ENCODE peak calls at places on chromosomes 13 and 19, in four cellular contexts. M is hepatocyte, P is HCT116, Y is GM23338. E is an unnamed sample. For H4K20me1, the result is how much of the 10 kb centered on the place peaks cover.

GRCh38 chr19:51075998-51076397 is 6.7 kb downstream of the KLK14 start:
- DNase-seq in M (no peak), P (no peak), Y (no peak), E (no peak)

GRCh38 chr13:97239306-97239705 is 17.2 kb downstream of the MBNL2 start:
- DNase-seq in M (no peak), P (no peak), Y (no peak), E (no peak)

GRCh38 chr13:87661471-87661870 is 9.7 kb upstream of the SLITRK5 start:
- DNase-seq in M (no peak), P (no peak), Y (no peak), E (no peak)

GRCh38 chr19:17391371-17392151 is 2.4 kb downstream of the CCDC194 start:
- DNase-seq in M (no peak), P (no peak), Y (peak), E (no peak)

GRCh38 chr19:47013041-47013517 is 6.6 kb upstream of the NPAS1 start:
- DNase-seq in M (peak), P (peak), Y (peak), E (peak)

GRCh38 chr19:4524808-4525562 is 6.7 kb upstream of the PLIN4 start:
- DNase-seq in M (peak), P (peak), Y (peak), E (peak)

GRCh38 chr19:3253270-3253669 is 28.8 kb downstream of the CELF5 start:
- DNase-seq in M (no peak), P (peak), Y (peak), E (no peak)

GRCh38 chr19:56108447-56109195 is 12.5 kb downstream of the ZNF787 start:
- DNase-seq in M (peak), P (no peak), Y (no peak), E (peak)

GRCh38 chr13:91513790-91514189 is 115.4 kb downstream of the GPC5 start:
- DNase-seq in M (no peak), P (no peak), Y (no peak), E (no peak)

GRCh38 chr13:91504216-91504615 is 105.8 kb downstream of the GPC5 start:
- DNase-seq in M (no peak), P (no peak), Y (no peak), E (no peak)

GRCh38 chr13:91506759-91507158 is 108.3 kb downstream of the GPC5 start:
- DNase-seq in M (no peak), P (no peak), Y (no peak), E (no peak)

DNA sequence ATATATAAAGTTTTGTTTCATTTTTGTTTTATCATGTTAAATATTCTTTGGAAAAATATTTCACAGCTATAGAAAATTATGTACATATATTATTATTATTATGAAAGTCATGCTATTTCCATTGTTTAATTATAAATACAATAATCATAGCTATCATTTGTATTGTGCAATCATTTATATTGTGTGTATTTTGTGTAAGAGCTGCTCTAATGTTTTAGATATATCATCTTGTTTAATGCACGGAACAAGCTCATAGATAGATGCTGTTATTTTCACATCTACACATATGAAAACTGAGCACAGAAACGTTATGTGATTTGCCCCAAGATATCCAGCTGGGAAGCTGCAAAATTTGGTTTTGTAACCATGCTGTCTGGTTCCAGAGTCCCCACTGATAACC is 111.6 kb downstream of the GPC5 start:
- DNase-seq in M (no peak), P (no peak), Y (no peak), E (no peak)
- H3K4me3 ChIP-seq in M (no peak), P (no peak), Y (no peak), E (no peak)

GRCh38 chr19:2168619-2169424 is 5.1 kb downstream of the DOT1L start:
- DNase-seq in M (peak), P (peak), Y (no peak), E (peak)
- H4K20me1 ChIP-seq in M (under half), P (under half), Y (half or more), E (under half)

DNA sequence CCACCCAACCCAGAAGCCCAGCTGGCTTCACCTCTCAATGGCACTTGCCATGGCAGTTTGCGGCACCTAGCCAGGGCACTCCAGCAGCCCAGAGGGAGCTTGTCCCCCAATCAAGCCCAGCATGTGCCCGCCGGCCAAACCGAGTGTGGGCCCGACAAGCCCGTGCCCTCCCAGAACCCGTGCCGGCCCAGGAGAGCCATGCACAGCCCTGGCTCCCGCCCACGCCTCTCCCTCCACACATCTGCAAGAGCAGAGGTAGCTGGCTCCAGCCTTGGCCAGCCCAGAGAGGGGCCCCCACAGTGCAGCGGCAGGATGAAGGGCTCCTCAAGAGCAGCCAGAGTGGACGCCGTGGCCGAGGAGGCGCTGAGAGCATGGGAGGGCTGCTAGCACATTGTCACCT is 2278.0 kb upstream of the PCDH20 start:
- DNase-seq in M (no peak), P (no peak), Y (no peak), E (no peak)
- H3K4me3 ChIP-seq in M (no peak), P (no peak), Y (no peak), E (no peak)

DNA sequence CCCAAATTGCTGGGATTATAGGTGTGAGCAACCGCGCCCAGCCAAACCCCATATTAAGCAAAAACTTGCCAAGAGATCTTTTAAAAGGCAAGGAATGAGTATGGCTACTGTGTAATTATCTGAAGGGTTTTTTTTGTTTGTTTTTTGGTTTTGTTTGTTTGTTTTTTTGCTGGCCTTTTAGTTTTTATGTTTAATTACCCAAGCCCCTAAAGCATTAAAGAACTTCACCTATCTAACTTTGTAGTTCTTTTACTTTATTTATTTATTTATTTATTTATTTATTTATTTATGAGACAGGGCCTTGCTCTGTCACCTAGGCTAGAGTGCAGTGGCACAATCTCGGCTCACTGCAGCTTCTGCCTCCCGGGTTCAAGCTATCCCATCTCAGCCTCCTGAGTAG is 40.3 kb upstream of the GARRE1 start:
- DNase-seq in M (no peak), P (no peak), Y (no peak), E (no peak)
- H4K20me1 ChIP-seq in M (under half), P (under half), Y (under half), E (under half)

GRCh38 chr13:109401307-109401706 is 385.1 kb downstream of the IRS2 start:
- DNase-seq in M (no peak), P (no peak), Y (peak), E (no peak)
- H3K4me3 ChIP-seq in M (no peak), P (no peak), Y (no peak), E (no peak)

GRCh38 chr19:12453495-12453894 is 12.7 kb upstream of the ZNF443 start:
- DNase-seq in M (no peak), P (no peak), Y (peak), E (no peak)
- H4K20me1 ChIP-seq in M (under half), P (under half), Y (under half), E (under half)

DNA sequence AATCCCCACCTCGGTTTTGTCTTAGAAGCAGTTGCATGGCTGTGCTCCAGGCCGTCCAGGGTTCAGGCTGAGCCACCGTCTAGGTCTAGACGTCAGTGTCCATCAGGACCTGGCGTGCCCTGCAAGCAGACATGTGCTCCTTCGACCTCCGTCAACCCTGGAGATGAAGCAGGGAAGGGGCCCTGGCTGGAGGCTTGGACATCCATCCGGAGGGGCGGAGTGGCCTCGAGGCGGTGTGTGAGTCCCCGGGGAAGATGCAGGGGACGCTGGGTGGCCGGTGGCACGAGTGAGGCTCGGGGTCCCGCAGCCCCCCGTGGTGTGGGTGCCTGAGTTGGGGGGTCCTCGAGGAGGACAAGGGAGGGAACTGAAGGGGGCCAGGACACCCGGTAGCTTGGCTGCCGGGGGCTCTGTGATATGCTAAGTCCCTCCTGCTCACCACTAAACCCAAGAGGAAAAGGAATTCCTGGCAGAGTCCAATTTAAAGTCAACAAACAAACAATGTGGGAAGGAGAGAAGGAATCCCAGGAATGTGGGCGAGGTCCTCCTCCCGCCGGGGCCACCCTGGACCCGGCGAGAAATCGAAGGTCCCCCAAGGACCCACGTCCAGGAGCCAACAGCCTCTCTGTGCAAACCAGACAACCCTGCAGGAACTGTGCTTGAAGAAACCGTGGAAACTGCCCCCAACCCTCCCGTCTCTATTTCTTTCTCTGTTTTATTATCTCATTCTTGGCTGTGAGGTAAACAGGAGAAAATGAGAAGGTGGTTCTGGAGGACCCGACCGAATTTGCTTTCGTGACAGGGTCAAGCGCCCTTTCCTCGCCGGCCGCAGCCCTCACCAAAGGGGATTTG is 14.8 kb upstream of the PTBP1 start:
- DNase-seq in M (peak), P (no peak), Y (peak), E (peak)
- H3K4me3 ChIP-seq in M (peak), P (peak), Y (peak), E (peak)

E was measured in GM23248.